ENCODE peak calls at places on chromosome 14, in five cellular contexts. N is ovary, H is transverse colon, F is heart left ventricle, R is IMR-90. D is an unnamed sample.
A peak's percentile ranks its signal among the peaks of the same experiment; 100 is the strongest.

GRCh38 chr14:49861581-49861922 is 9.0 kb upstream of the NEMF start:
- DNase-seq in N (peak; percentile 61), H (peak; percentile 73), F (peak; percentile 59), R (peak; percentile 87), D (peak; percentile 83)

GRCh38 chr14:23883684-23884540 is 69.7 kb upstream of the DHRS4 start:
- DNase-seq in N (no peak), H (no peak), F (no peak), R (no peak), D (no peak)

GRCh38 chr14:87705439-87705896 is 287.5 kb downstream of the GALC start:
- DNase-seq in N (no peak), H (no peak), F (no peak), R (no peak), D (no peak)

GRCh38 chr14:96735509-96735908 is 61.7 kb upstream of the VRK1 start:
- DNase-seq in N (no peak), H (no peak), F (no peak), R (no peak), D (no peak)

GRCh38 chr14:105168979-105169507 is 467 bp upstream of the JAG2 start:
- DNase-seq in N (no peak), H (no peak), F (peak; percentile 64), R (no peak), D (no peak)

GRCh38 chr14:37253905-37254304 is 56.2 kb downstream of the MIPOL1 start:
- DNase-seq in N (peak; percentile 24), H (no peak), F (no peak), R (peak; percentile 73), D (peak; percentile 16)

GRCh38 chr14:60648934-60649814 is at the start of gene SIX1:
- DNase-seq in N (peak; percentile 57), H (peak; percentile 48), F (peak; percentile 57), R (peak; percentile 95), D (peak; percentile 85)

GRCh38 chr14:103623883-103624482 is 5.0 kb upstream of the KLC1 start:
- DNase-seq in N (no peak), H (peak; percentile 12), F (peak; percentile 38), R (no peak), D (no peak)

GRCh38 chr14:87312138-87312537 is 680.8 kb downstream of the GALC start:
- DNase-seq in N (no peak), H (no peak), F (no peak), R (no peak), D (no peak)

GRCh38 chr14:61466249-61466904 is 145.0 kb downstream of the PRKCH start:
- DNase-seq in N (peak; percentile 52), H (peak; percentile 51), F (peak; percentile 75), R (peak; percentile 98), D (peak; percentile 85)

GRCh38 chr14:102239231-102239630 is 65.7 kb downstream of the MOK start:
- DNase-seq in N (no peak), H (no peak), F (no peak), R (no peak), D (no peak)

GRCh38 chr14:85762523-85762922 is 232.6 kb downstream of the FLRT2 start:
- DNase-seq in N (no peak), H (no peak), F (no peak), R (no peak), D (no peak)

GRCh38 chr14:68784298-68784910 is 8.5 kb downstream of the ZFP36L1 start:
- DNase-seq in N (peak; percentile 51), H (peak; percentile 87), F (no peak), R (no peak), D (no peak)

GRCh38 chr14:53640695-53641094 is 315.9 kb downstream of the BMP4 start:
- DNase-seq in N (no peak), H (no peak), F (no peak), R (peak; percentile 75), D (no peak)

GRCh38 chr14:23675337-23675736 is 39.2 kb downstream of the DHRS2 start:
- DNase-seq in N (no peak), H (no peak), F (no peak), R (no peak), D (no peak)

GRCh38 chr14:91231446-91231845 is 13.1 kb downstream of the GPR68 start:
- DNase-seq in N (no peak), H (no peak), F (no peak), R (peak; percentile 15), D (no peak)

GRCh38 chr14:63210812-63211211 is 6.6 kb downstream of the RHOJ start:
- DNase-seq in N (no peak), H (no peak), F (no peak), R (no peak), D (no peak)

GRCh38 chr14:81169711-81170103 is 51.1 kb downstream of the GTF2A1 start:
- DNase-seq in N (peak; percentile 55), H (peak; percentile 70), F (peak; percentile 70), R (peak; percentile 7), D (no peak)

GRCh38 chr14:69901113-69901951 is 22.1 kb downstream of the SMOC1 start:
- DNase-seq in N (no peak), H (no peak), F (no peak), R (peak; percentile 52), D (no peak)

GRCh38 chr14:36805116-36805515 is 143.5 kb downstream of the PAX9 start:
- DNase-seq in N (no peak), H (no peak), F (peak; percentile 49), R (no peak), D (no peak)

GRCh38 chr14:22547309-22547947 is 41.6 kb downstream of the DAD1 start:
- DNase-seq in N (no peak), H (no peak), F (peak; percentile 61), R (no peak), D (no peak)

GRCh38 chr14:68548194-68549056 is 244.4 kb downstream of the ZFP36L1 start:
- DNase-seq in N (peak; percentile 92), H (peak; percentile 78), F (peak; percentile 91), R (peak; percentile 98), D (peak; percentile 96)

GRCh38 chr14:67674139-67674479 is 323 bp downstream of the VTI1B start:
- DNase-seq in N (peak; percentile 65), H (peak; percentile 78), F (peak; percentile 78), R (peak; percentile 45), D (no peak)

GRCh38 chr14:20658246-20658645 is 16.8 kb upstream of the OR6S1 start:
- DNase-seq in N (no peak), H (no peak), F (no peak), R (no peak), D (no peak)

GRCh38 chr14:20661197-20661596 is 19.7 kb upstream of the OR6S1 start:
- DNase-seq in N (no peak), H (no peak), F (no peak), R (no peak), D (no peak)

GRCh38 chr14:20667957-20668356 is 16.4 kb upstream of the RNASE4 start:
- DNase-seq in N (no peak), H (no peak), F (no peak), R (no peak), D (no peak)

GRCh38 chr14:20659813-20660395 is 18.4 kb upstream of the OR6S1 start:
- DNase-seq in N (no peak), H (no peak), F (no peak), R (no peak), D (no peak)

DNA sequence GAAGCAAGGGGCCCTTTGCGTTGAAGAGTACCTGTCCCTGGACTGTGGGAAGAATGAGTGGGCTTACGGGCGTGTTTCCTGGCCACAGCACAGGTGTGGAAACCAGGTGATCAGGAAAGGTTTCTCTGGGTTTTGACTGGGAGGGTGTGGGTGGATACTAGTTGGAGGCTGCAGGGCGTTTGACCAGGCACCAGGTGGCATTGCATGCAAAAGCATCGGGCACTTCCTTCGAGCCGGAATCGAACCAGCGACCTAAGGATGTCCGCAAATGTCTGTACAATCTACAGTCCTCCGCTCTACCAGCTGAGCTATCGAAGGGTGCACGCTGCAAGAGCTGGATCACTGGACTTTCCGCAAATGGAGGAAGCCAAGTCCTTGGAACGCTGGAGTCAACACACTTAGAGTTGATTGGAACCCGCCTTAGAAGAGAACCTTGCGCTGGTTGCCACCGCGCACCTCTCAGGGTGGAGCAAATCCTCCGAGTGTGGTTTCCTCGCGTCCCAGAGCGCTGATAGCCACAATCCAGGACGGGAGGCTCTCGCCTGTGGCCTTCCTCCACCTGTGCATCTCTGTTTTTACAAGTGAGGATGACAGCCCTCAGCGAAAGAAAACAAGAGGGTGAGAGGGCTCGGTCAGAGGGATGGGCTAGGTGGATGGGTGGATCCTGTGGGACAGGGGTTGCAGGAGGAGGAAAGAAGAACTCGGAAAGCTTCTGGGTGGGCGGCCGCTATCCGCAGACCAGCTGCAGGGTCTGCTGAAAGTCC is 21.2 kb upstream of the RNASE4 start:
- DNase-seq in N (peak; percentile 74), H (peak; percentile 83), F (peak; percentile 38), R (peak; percentile 55), D (no peak)
- H3K4me3 ChIP-seq in N (peak overlapping the region; percentile 22), H (peak overlapping the region; percentile 6), F (no peak overlapping the region), R (no peak overlapping the region), D (peak overlapping the region; percentile 22)

DNA sequence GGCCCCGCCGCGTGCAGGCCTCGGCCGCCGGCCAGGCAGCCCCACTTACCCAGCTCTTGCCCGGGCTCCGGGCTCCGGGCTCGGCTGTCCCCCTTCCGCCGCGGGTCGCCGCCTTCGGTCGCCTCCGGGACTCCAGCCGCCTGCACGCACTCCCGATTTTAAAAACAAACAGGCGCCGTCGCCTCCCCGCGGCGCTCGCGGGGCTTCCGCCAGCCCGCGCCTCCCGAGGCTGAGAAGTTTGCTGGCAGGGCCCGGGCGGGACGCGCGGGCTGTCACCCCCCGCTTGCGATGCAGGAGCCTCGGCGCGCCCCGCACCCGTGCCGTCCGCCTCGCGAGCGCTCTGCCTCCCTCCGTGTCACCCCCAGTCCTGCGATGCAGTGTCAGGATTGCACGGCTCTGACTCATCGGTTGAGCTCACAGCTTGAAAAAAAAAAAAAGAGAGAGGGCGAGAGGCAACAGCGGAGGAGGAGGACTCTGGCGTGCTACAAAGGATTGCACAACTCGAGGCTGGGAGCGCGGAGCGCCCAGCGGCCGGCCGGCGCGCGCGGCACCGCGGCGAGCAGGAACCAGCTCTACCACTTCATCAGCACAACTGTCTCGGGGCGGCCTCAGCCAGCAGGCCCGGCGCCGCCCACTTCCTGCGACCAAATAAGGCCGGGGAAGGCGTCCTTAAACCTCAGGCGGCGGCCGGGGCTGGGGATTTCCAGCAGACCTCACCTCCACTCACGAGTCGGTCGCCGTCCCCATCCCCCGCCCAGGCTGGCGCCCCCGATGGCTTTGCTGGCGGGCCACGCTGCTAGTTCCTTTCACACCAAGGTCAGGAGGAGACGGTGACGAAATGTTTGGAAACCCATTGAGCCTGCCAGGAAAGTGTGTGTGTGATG is 45.8 kb upstream of the PNMA1 start:
- DNase-seq in N (peak; percentile 93), H (peak; percentile 97), F (peak; percentile 96), R (peak; percentile 99), D (peak; percentile 97)
- TF ChIP-seq CTCF in N (no peak), H (peak; percentile 26), F (no peak), R (no peak), D (no peak)

GRCh38 chr14:51552275-51552674 is 99.4 kb upstream of the FRMD6 start:
- DNase-seq in N (no peak), H (no peak), F (no peak), R (no peak), D (no peak)

GRCh38 chr14:51554339-51554920 is 97.3 kb upstream of the FRMD6 start:
- DNase-seq in N (no peak), H (no peak), F (no peak), R (peak; percentile 96), D (peak; percentile 64)

GRCh38 chr14:51552768-51553426 is 98.8 kb upstream of the FRMD6 start:
- DNase-seq in N (peak; percentile 25), H (no peak), F (no peak), R (no peak), D (no peak)

GRCh38 chr14:51554953-51555352 is 96.8 kb upstream of the FRMD6 start:
- DNase-seq in N (no peak), H (no peak), F (no peak), R (peak; percentile 72), D (no peak)
- H3K4me3 ChIP-seq in N (no peak overlapping the region), H (no peak overlapping the region), F (no peak overlapping the region), R (peak overlapping the region; percentile 19), D (no peak overlapping the region)

GRCh38 chr14:47211263-47211662 is 464.1 kb downstream of the MDGA2 start:
- DNase-seq in N (no peak), H (no peak), F (no peak), R (no peak), D (no peak)

GRCh38 chr14:47208434-47208833 is 467.0 kb downstream of the MDGA2 start:
- DNase-seq in N (no peak), H (no peak), F (no peak), R (no peak), D (no peak)

GRCh38 chr14:47207636-47208035 is 467.8 kb downstream of the MDGA2 start:
- DNase-seq in N (no peak), H (no peak), F (no peak), R (no peak), D (no peak)
- TF ChIP-seq CTCF in N (no peak), H (no peak), F (no peak), R (no peak), D (no peak)